ENCODE peak calls at places on chromosome 6, in eight cellular contexts. F, K, O, T, M, E, Z and X are unnamed samples.

GRCh38 chr6:36627801-36628246 is 33.7 kb downstream of the SRSF3 start:
- DNase-seq in T (peak; percentile 79), M (no peak), F (no peak), K (peak; percentile 84), Z (peak; percentile 85), E (peak; percentile 30), O (no peak), X (no peak)

GRCh38 chr6:115838763-115839401 is 221.8 kb downstream of the FRK start:
- DNase-seq in Z (no peak), O (peak; percentile 56), T (no peak), F (no peak), M (no peak), K (peak; percentile 58), E (peak; percentile 2), X (peak; percentile 47)

GRCh38 chr6:154805288-154805911 is 72.2 kb downstream of the SCAF8 start:
- DNase-seq in O (peak; percentile 47), Z (no peak), T (no peak), K (peak; percentile 24), E (peak; percentile 30), M (no peak), F (no peak), X (no peak)

GRCh38 chr6:8246403-8246802 is 144.1 kb upstream of the EEF1E1 start:
- DNase-seq in Z (no peak), E (no peak), M (no peak), F (no peak), O (no peak), K (no peak), T (no peak), X (no peak)

GRCh38 chr6:150297327-150298028 is 71.3 kb upstream of the IYD start:
- DNase-seq in O (no peak), T (no peak), F (no peak), M (no peak), K (no peak), Z (no peak), E (peak; percentile 78), X (no peak)

GRCh38 chr6:83114164-83114563 is 46.7 kb downstream of the DOP1A start:
- DNase-seq in F (no peak), E (no peak), T (no peak), K (no peak), Z (no peak), O (no peak), M (no peak), X (no peak)

GRCh38 chr6:118325220-118325860 is 222.8 kb upstream of the PLN start:
- DNase-seq in E (peak; percentile 33), T (no peak), F (no peak), K (peak; percentile 4), Z (no peak), O (no peak), M (no peak), X (no peak)

GRCh38 chr6:45946352-45946751 is 69.3 kb downstream of the CLIC5 start:
- DNase-seq in Z (no peak), K (peak; percentile 15), O (peak; percentile 44), M (no peak), E (peak; percentile 59), T (no peak), F (no peak), X (peak; percentile 10)

GRCh38 chr6:167719920-167720319 is 106.8 kb upstream of the AFDN start:
- DNase-seq in T (peak; percentile 62), O (no peak), K (no peak), E (no peak), F (no peak), Z (no peak), M (no peak), X (no peak)
- TF ChIP-seq CTCF in T (no peak), O (no peak), K (no peak), E (no peak), F (no peak), Z (no peak), M (no peak), X (no peak)

GRCh38 chr6:141607956-141608355 is 524.8 kb upstream of the GJE1 start:
- DNase-seq in E (no peak), T (no peak), Z (no peak), O (no peak), M (no peak), K (no peak), F (no peak), X (no peak)

GRCh38 chr6:141610741-141611140 is 522.0 kb upstream of the GJE1 start:
- DNase-seq in M (no peak), F (no peak), O (no peak), K (no peak), Z (no peak), T (no peak), E (peak; percentile 15), X (no peak)
- TF ChIP-seq CTCF in M (no peak), F (no peak), O (peak; percentile 41), K (no peak), Z (no peak), T (no peak), E (peak; percentile 36), X (no peak)

GRCh38 chr6:105790635-105791034 is 295.5 kb upstream of the PRDM1 start:
- DNase-seq in K (no peak), M (no peak), Z (no peak), F (no peak), O (no peak), E (no peak), T (no peak), X (no peak)
- TF ChIP-seq CTCF in K (no peak), M (no peak), Z (no peak), F (no peak), O (peak; percentile 29), E (peak; percentile 11), T (no peak), X (no peak)

DNA sequence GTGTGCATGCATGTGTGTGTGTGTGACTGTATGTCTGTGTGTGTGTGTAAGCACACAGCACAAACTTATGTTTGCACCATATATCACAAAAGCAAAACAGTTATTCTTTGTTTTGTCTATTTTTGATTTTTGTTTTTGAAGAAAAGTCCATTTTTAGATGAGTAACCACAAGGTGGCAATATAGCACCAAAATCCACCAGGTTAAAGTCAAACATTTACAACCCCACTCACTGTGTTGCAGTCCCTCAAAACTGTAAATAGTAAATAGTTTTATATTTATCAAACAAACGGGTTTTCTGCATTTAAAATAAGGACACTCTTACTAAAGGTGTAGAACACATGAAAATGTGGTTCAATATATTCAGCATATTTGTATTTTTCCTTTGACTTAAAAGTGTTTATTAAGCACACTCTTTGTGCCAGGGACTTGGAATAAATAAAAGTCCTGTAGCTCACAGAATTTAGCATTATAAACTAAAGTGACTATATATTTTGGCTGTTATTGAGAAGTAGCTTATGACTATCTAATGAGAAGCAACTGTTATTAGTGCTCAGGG is 118.5 kb downstream of the GFRAL start:
- DNase-seq in O (peak; percentile 16), F (no peak), M (no peak), E (peak; percentile 14), T (no peak), K (peak; percentile 1), Z (no peak), X (peak; percentile 6)
- TF ChIP-seq CTCF in O (peak; percentile 78), F (peak; percentile 85), M (no peak), E (peak; percentile 36), T (no peak), K (peak; percentile 64), Z (no peak), X (peak; percentile 76)

GRCh38 chr6:131197716-131198115 is 62.4 kb downstream of the AKAP7 start:
- DNase-seq in Z (no peak), F (no peak), E (no peak), M (no peak), K (no peak), T (peak; percentile 78), O (no peak), X (no peak)

DNA sequence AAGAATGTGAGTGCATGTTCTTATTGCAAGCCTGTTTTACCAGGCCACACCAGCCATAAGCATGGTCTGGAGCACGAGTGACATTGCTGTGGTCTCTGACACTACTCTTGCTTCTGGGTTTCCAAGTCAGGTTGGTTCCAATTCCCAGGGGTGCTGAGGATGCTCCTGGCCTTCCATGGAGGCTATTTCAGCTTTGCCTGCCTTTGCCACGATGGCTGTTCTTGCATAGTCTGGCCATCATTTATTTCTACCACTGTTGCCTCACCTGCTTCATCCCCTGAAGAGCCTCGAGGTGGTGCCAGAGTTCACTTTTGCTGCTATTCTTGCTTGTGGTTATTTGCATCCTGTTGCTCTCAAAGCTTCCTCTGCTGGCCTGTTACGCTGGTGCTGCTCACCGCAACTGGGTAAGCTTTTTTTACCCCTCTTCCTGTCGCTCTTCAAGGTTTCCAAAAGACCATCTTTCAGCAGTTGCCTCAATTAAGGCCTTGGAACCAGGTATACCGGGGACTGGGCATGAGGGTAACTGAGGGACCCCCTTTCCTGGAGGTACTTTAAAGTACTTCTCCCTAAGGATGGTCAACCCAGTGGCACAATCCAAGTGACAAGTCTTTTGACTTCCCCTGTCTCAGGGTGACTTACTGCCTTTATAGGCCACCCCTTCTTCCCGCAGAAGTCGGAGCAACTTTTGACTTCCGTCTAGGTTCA is 64.5 kb downstream of the AKAP7 start:
- DNase-seq in O (peak; percentile 16), F (no peak), E (peak; percentile 47), Z (no peak), K (peak; percentile 23), M (no peak), T (peak; percentile 87), X (peak; percentile 47)
- TF ChIP-seq CTCF in O (peak; percentile 60), F (peak; percentile 23), E (peak; percentile 77), Z (no peak), K (peak; percentile 61), M (no peak), T (peak; percentile 55), X (peak; percentile 37)

GRCh38 chr6:113998811-113999210 is 27.9 kb upstream of the HDAC2 start:
- DNase-seq in M (no peak), T (no peak), E (no peak), O (no peak), K (no peak), F (no peak), Z (no peak), X (no peak)

GRCh38 chr6:113997106-113997505 is 26.2 kb upstream of the HDAC2 start:
- DNase-seq in K (no peak), M (no peak), T (no peak), F (no peak), O (no peak), E (peak; percentile 70), Z (no peak), X (no peak)

GRCh38 chr6:113999284-113999683 is 28.3 kb upstream of the HDAC2 start:
- DNase-seq in Z (no peak), M (no peak), F (no peak), E (no peak), O (no peak), K (no peak), T (no peak), X (no peak)

GRCh38 chr6:113994934-113995342 is 24.0 kb upstream of the HDAC2 start:
- DNase-seq in E (peak; percentile 87), Z (no peak), K (peak; percentile 57), M (no peak), T (no peak), O (peak; percentile 44), F (no peak), X (peak; percentile 66)

GRCh38 chr6:113995632-113996031 is 24.7 kb upstream of the HDAC2 start:
- DNase-seq in M (no peak), E (peak; percentile 98), O (peak; percentile 35), F (no peak), T (no peak), K (peak; percentile 33), Z (no peak), X (no peak)
- TF ChIP-seq CTCF in M (no peak), E (no peak), O (no peak), F (no peak), T (no peak), K (no peak), Z (no peak), X (no peak)

DNA sequence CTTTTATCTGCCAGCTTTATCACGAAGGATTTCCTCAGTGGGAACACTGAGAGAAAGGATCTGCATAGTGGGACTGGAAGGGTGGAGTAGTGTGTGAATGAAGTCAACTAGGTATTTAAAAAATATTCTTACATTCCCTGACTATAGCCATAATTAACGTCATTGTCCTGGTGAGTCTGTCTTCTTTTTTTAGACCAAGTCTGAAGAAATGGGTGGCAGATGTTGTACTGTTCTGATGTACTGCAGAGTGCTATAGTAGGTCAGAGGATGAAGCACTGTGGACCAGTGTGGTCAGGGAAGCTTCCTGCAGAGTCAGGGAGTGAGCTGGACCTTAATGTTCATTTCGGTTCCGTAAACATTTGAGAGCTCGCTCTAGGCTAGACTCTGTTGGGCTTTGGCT is 11.9 kb downstream of the TULP4 start:
- DNase-seq in K (no peak), O (no peak), Z (no peak), F (no peak), T (no peak), E (peak; percentile 56), M (no peak), X (no peak)
- TF ChIP-seq CTCF in K (no peak), O (no peak), Z (no peak), F (no peak), T (no peak), E (no peak), M (no peak), X (no peak)